ENCODE peak calls at places on chromosomes 1 and 21, in seven cellular contexts. Y, M, O, D, K, X and A are unnamed samples.

GRCh38 chr1:48471103-48471502 is 901 bp downstream of the SPATA6 start:
- DNase-seq in Y (peak), O (no peak), M (no peak), X (peak), D (peak), K (no peak), A (no peak)

GRCh38 chr1:160658956-160659255 is 12.1 kb upstream of the SLAMF1 start:
- DNase-seq in M (no peak), D (no peak), K (no peak), O (no peak), Y (no peak), X (no peak), A (no peak)

GRCh38 chr21:28704746-28705145 is 287.9 kb downstream of the LTN1 start:
- DNase-seq in X (no peak), M (no peak), K (no peak), O (peak), Y (no peak), D (no peak), A (no peak)

GRCh38 chr1:88609051-88609450 is 75.0 kb upstream of the PKN2 start:
- DNase-seq in K (no peak), M (no peak), D (no peak), O (no peak), X (no peak), Y (no peak), A (no peak)

GRCh38 chr21:33076600-33077329 is 6.8 kb downstream of the OLIG1 start:
- DNase-seq in O (no peak), K (no peak), Y (peak), X (no peak), M (no peak), D (no peak), A (no peak)

GRCh38 chr1:64302971-64303370 is 99.5 kb downstream of the UBE2U start:
- DNase-seq in Y (no peak), O (no peak), X (no peak), D (no peak), M (no peak), K (peak), A (no peak)

GRCh38 chr1:182259229-182259872 is 132.2 kb downstream of the GLUL start:
- DNase-seq in M (no peak), X (no peak), O (peak), Y (no peak), D (no peak), K (no peak), A (no peak)

GRCh38 chr1:245512181-245512888 is 357.6 kb downstream of the KIF26B start:
- DNase-seq in D (no peak), K (no peak), O (no peak), X (no peak), M (no peak), Y (no peak), A (no peak)

GRCh38 chr1:24635195-24635843 is 7.8 kb upstream of the SRRM1 start:
- DNase-seq in K (peak), X (no peak), O (no peak), D (peak), Y (peak), M (peak), A (no peak)

GRCh38 chr1:28718601-28719331 is 18.0 kb upstream of the YTHDF2 start:
- DNase-seq in M (no peak), K (peak), O (no peak), D (no peak), Y (no peak), X (no peak), A (no peak)

GRCh38 chr21:21029159-21029558 is 30.9 kb downstream of the NCAM2 start:
- DNase-seq in K (no peak), M (no peak), O (no peak), X (no peak), D (no peak), Y (peak), A (no peak)

GRCh38 chr1:163796394-163796821 is 474.7 kb downstream of the NUF2 start:
- DNase-seq in O (no peak), M (no peak), K (no peak), Y (no peak), D (no peak), X (peak), A (no peak)

GRCh38 chr1:24021403-24022266 is 41.5 kb upstream of the SRSF10 start:
- DNase-seq in K (no peak), O (peak), X (no peak), D (no peak), Y (no peak), M (no peak), A (no peak)

GRCh38 chr1:48251323-48251722 is 28.8 kb downstream of the SLC5A9 start:
- DNase-seq in K (no peak), O (no peak), X (no peak), Y (no peak), D (no peak), M (no peak), A (no peak)

GRCh38 chr1:228405979-228406265 is 713 bp downstream of the TRIM11 start:
- DNase-seq in O (no peak), X (no peak), Y (no peak), K (no peak), D (no peak), M (no peak), A (no peak)

GRCh38 chr1:210565316-210565715 is 236.6 kb downstream of the HHAT start:
- DNase-seq in K (no peak), D (no peak), O (no peak), M (no peak), Y (no peak), X (no peak), A (no peak)

DNA sequence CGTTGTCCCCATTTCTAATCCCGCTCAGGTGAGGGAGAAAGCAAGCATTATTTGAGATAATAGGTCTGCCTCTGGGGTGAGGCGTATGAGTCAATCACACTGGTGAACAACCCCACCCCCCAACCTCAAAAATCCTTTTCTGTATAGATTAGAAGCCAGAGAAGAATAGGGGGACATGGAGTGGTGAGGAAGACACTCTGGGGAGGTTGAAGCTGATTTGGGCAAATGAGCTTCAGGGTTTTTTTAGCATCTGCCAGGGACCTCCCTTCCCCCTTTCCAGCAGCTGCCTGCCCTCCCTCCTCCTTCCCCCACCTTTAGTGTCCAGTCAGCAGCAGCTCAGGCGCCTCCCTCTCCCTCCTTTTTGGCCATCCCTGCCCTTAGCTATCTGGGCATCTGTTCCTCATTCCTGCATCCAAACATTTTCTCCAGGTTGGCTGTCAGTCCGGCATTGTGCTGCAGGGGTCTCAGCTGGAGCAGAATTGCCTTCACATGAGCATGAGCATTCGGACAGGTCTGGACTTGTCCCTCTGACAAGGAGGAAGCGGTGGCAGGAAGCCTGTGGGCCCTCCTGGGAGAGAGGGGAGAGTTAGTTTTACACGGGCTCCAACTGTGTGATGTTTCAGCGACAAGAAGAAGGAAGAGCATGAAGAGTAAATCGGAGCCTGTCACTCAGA is 30.8 kb upstream of the PTGFRN start:
- DNase-seq in K (peak), Y (peak), D (no peak), M (peak), X (no peak), O (peak), A (no peak)
- TF ChIP-seq CTCF in K (peak), Y (no peak), D (no peak), M (no peak), X (no peak), O (no peak), A (no peak)

GRCh38 chr1:241813768-241814270 is 34.2 kb upstream of the EXO1 start:
- DNase-seq in X (no peak), D (no peak), K (no peak), O (no peak), Y (no peak), M (no peak), A (no peak)

GRCh38 chr1:241810769-241811402 is 37.1 kb upstream of the EXO1 start:
- DNase-seq in K (no peak), M (no peak), O (no peak), Y (no peak), X (no peak), D (no peak), A (no peak)

GRCh38 chr1:241802849-241803248 is 45.2 kb upstream of the EXO1 start:
- DNase-seq in O (no peak), M (no peak), Y (no peak), X (no peak), D (no peak), K (no peak), A (no peak)

DNA sequence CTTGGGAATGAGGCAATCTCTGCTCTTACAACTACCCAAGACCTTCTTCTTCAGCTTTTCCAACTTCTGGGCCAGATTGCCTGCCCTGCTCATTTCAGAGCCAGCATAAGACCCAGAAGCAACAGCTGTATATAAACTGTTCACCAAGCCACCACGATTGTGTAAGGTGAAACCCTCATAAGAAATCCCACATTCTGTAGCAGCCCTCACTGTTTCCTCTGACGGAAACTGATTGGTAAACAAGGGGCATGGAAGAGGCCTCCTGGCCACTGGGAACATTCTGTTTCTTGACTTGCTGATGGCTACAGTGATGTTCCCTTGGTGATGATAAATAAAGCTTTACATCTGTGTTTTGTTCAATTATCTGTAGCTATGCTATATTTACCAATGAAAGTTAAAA is 39.7 kb upstream of the EXO1 start:
- DNase-seq in X (no peak), Y (no peak), D (no peak), O (no peak), K (no peak), M (no peak), A (no peak)
- TF ChIP-seq CTCF in X (no peak), Y (no peak), D (no peak), O (no peak), K (no peak), M (no peak), A (no peak)

DNA sequence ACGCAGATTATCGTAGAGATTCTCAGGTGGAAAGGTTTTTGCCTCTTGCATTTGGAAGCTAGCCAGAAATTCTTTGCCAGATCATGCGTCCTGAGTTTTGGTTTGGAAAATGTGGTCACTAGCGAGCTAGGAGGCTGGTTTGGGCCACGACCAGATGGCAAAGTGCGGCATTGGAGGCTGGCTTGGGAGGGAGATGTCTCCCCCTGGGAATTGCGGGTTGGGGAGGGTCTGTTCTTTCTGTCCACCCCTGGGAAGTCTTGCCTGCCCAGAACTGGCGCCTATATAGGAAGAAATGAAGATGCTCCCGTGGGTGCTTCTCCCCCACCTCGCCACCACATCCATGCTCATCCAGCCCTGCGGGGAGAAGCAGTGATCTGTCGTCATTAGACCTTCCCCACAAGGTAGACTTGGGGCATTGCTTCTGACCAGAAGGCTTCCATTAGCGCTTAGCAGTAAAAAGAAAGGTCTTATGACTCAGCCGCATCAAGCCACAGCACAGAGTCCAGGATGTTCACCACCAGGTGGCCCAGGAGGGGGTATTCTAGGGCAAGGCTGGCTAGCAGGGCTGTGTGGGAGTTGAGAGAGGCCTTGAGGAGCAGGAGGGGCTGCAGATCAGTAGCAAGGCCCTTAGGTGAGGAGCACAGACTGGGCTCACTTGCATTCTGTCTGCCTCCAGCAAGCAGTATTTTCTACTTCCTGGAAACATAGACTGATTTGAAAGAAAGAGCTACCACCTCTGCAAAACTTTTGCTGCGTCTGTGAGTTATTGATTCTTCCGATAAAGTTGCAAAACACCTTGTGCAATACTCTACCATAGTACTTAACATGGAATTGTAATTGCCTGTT is 1.5 kb upstream of the PTP4A2 start:
- DNase-seq in X (peak), D (peak), K (peak), O (no peak), M (peak), Y (peak), A (no peak)
- TF ChIP-seq CTCF in X (no peak), D (peak), K (peak), O (no peak), M (peak), Y (peak), A (no peak)

GRCh38 chr1:212760126-212760823 is 31.3 kb downstream of the NSL1 start:
- DNase-seq in D (peak), M (peak), X (no peak), Y (peak), K (no peak), O (no peak), A (no peak)
- TF ChIP-seq CTCF in D (peak), M (peak), X (no peak), Y (peak), K (peak), O (no peak), A (no peak)

DNA sequence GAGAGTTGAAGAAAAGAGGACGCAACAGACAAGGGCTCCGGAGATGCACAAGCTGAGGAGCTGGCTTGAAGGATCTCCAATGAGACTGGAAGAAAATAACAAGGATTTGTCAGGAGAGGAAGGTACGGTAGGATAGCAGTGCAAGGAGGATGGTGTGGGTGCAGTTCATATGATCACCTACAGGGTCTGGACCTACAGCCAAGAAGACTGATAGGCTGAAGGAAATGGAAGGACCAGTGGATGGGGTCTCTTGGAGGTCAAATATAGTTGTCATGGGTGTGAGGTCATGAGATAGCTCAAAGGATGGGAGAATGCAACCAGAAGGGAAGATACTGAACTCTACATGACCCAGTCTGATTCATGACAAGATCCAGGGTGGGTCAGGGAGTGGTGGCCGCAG is 15.2 kb upstream of the KANK4 start:
- DNase-seq in Y (no peak), M (no peak), X (no peak), O (no peak), K (no peak), D (no peak), A (no peak)
- TF ChIP-seq CTCF in Y (peak), M (no peak), X (no peak), O (no peak), K (peak), D (no peak), A (no peak)

DNA sequence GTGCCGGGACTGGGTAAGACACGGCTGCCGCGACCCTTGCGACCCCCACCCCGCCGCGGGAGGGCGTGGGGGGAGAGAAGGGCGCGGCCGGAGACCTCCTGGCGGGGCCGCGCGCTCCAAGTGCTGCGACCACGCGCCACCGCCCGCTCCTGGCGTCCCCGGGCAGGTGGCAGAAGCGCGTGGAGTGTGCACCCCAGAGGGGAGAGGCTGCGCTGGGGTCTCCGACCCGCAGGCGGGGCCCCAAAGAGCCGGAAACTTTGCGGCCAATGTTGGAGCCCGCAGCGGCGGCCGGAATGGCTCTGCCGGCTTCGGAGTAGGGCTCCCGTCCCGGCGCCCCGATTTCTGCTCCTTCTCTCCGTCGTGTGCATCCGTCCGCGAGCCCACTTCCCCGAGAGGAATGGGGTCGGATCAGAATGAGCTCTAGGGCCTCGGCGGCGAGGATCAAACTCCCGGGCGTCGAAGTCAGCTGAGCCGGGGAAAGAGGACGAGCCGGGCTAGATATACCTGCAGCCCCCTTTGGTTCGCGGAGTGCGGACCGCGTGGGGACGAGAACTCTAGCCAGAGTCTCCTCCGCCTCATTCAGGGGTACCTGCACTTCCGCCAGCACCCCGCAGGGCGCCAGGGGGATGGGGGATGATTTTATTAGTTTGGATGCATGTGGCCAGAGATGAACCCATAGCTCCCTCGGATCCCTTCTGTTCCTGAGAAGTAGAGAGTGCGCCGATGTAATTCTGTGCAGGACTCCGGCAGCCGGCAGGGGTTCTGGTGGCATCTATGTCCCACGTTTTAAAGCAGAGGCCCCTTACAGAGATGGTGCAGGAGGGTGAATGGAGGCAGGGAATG is 751 bp downstream of the STUM start:
- DNase-seq in O (no peak), Y (peak), X (peak), M (peak), K (no peak), D (peak), A (no peak)
- TF ChIP-seq CTCF in O (no peak), Y (no peak), X (no peak), M (no peak), K (no peak), D (no peak), A (no peak)

GRCh38 chr1:98761238-98761637 is 99.7 kb downstream of the SNX7 start:
- DNase-seq in X (no peak), O (no peak), Y (peak), K (no peak), D (no peak), M (no peak), A (no peak)
- TF ChIP-seq CTCF in X (no peak), O (no peak), Y (peak), K (peak), D (no peak), M (no peak), A (no peak)